ENCODE peak calls at places on chromosomes 12 and 14, in seven cellular contexts. T is RWPE1, U is A549, J is heart right ventricle, G is uterus, C is adrenal gland, Y is endothelial cell of umbilical vein. Q is an unnamed sample.

GRCh38 chr12:75960086-75960910 is 71.3 kb downstream of the PHLDA1 start:
- DNase-seq in T (no peak), J (no peak), U (no peak), C (no peak), G (no peak), Y (no peak), Q (no peak)

GRCh38 chr12:52739963-52740362 is 36.6 kb upstream of the KRT77 start:
- DNase-seq in J (no peak), U (no peak), Y (no peak), G (no peak), C (no peak), T (no peak), Q (no peak)

GRCh38 chr12:226401-226800 is 12.4 kb upstream of the SLC6A12 start:
- DNase-seq in Y (no peak), J (no peak), T (no peak), G (no peak), U (no peak), C (no peak), Q (peak; percentile 68)

GRCh38 chr12:110543252-110543959 is 39.7 kb downstream of the PPTC7 start:
- DNase-seq in T (peak; percentile 72), C (peak; percentile 94), U (no peak), G (peak; percentile 96), Y (peak; percentile 88), J (peak; percentile 71), Q (peak; percentile 89)

GRCh38 chr12:57844725-57845477 is 1.6 kb downstream of the CTDSP2 start:
- DNase-seq in J (peak; percentile 69), G (peak; percentile 86), C (peak; percentile 93), U (peak; percentile 82), Y (no peak), T (peak; percentile 80), Q (peak; percentile 96)

GRCh38 chr12:119758695-119759094 is 90.8 kb downstream of the PRKAB1 start:
- DNase-seq in T (no peak), Y (no peak), G (no peak), C (no peak), J (no peak), U (no peak), Q (no peak)

GRCh38 chr12:2877959-2878732 is 1.1 kb downstream of the RHNO1 start:
- DNase-seq in U (no peak), Y (peak; percentile 42), T (no peak), J (no peak), G (no peak), C (no peak), Q (no peak)

GRCh38 chr12:124906606-124907261 is 7.7 kb downstream of the UBC start:
- DNase-seq in T (peak; percentile 79), Y (peak; percentile 95), G (peak; percentile 95), J (peak; percentile 58), C (peak; percentile 92), U (peak; percentile 96), Q (no peak)

GRCh38 chr14:104677506-104678332 is 11.7 kb upstream of the INF2 start:
- DNase-seq in G (peak; percentile 76), J (peak; percentile 82), C (peak; percentile 84), Y (peak; percentile 92), U (peak; percentile 85), T (peak; percentile 36), Q (peak; percentile 85)

GRCh38 chr12:121786441-121786825 is 7.1 kb downstream of the RHOF start:
- DNase-seq in J (no peak), C (peak; percentile 96), Y (peak; percentile 42), U (peak; percentile 97), T (peak; percentile 89), G (peak; percentile 71), Q (no peak)

GRCh38 chr14:70698288-70698687 is 56.6 kb downstream of the TTC9 start:
- DNase-seq in Y (no peak), G (no peak), C (peak; percentile 12), T (peak; percentile 59), U (peak; percentile 56), J (no peak), Q (no peak)

GRCh38 chr14:34693228-34693939 is 21.0 kb downstream of the CFL2 start:
- DNase-seq in T (no peak), G (no peak), Y (no peak), U (peak; percentile 83), C (peak; percentile 35), J (no peak), Q (no peak)

GRCh38 chr14:75234173-75234855 is 44.3 kb upstream of the FOS start:
- DNase-seq in G (no peak), J (peak; percentile 47), C (peak; percentile 55), T (peak; percentile 34), Y (peak; percentile 92), U (peak; percentile 51), Q (peak; percentile 83)

GRCh38 chr12:101854747-101855146 is 22.6 kb upstream of the DRAM1 start:
- DNase-seq in Y (no peak), J (no peak), T (no peak), G (no peak), C (no peak), U (no peak), Q (no peak)

GRCh38 chr14:42736408-42736807 is 1129.7 kb downstream of the LRFN5 start:
- DNase-seq in C (no peak), U (no peak), T (no peak), Y (no peak), G (no peak), J (no peak), Q (no peak)

GRCh38 chr12:10362325-10362724 is 27.5 kb downstream of the KLRK1 start:
- DNase-seq in J (no peak), U (no peak), C (no peak), Y (no peak), G (no peak), T (no peak), Q (no peak)

GRCh38 chr14:64388533-64389243 is 535 bp downstream of the MTHFD1 start:
- DNase-seq in U (no peak), Y (no peak), C (peak; percentile 39), T (peak; percentile 36), G (peak; percentile 42), J (peak; percentile 40), Q (no peak)

GRCh38 chr12:117686911-117687377 is 281.8 kb downstream of the KSR2 start:
- DNase-seq in U (peak; percentile 90), T (peak; percentile 56), J (no peak), Y (peak; percentile 95), C (peak; percentile 23), G (no peak), Q (no peak)

GRCh38 chr12:50167026-50167742 is at the start of gene CERS5:
- DNase-seq in U (peak; percentile 99), G (peak; percentile 99), Y (peak; percentile 99), T (peak; percentile 98), C (peak; percentile 99), J (peak; percentile 99), Q (peak; percentile 99)
- TF ChIP-seq CTCF in U (no peak), G (peak; percentile 31), Y (no peak), T (no peak), C (no peak), J (peak; percentile 41), Q (no peak)

GRCh38 chr12:93884794-93885460 is 207.8 kb downstream of the CRADD start:
- DNase-seq in Y (no peak), T (no peak), U (peak; percentile 43), C (no peak), G (no peak), J (no peak), Q (no peak)
- H3K27ac ChIP-seq in Y (no peak overlapping the region), T (no peak overlapping the region), U (peak overlapping the region; percentile 47), C (no peak overlapping the region), G (no peak overlapping the region), J (no peak overlapping the region), Q (no peak overlapping the region)

GRCh38 chr14:22821193-22822016 is 6.2 kb upstream of the SLC7A7 start:
- DNase-seq in J (no peak), G (no peak), T (no peak), C (no peak), Y (no peak), U (peak; percentile 87), Q (no peak)

GRCh38 chr14:22820731-22821130 is 5.5 kb upstream of the SLC7A7 start:
- DNase-seq in U (peak; percentile 28), C (no peak), Y (no peak), J (no peak), G (no peak), T (peak; percentile 71), Q (no peak)

GRCh38 chr14:22824711-22825359 is 4.9 kb upstream of the MRPL52 start:
- DNase-seq in C (no peak), Y (peak; percentile 89), U (peak; percentile 81), G (peak; percentile 81), T (peak; percentile 80), J (no peak), Q (no peak)

GRCh38 chr14:22822017-22822618 is 6.9 kb upstream of the SLC7A7 start:
- DNase-seq in U (no peak), T (no peak), G (peak; percentile 35), J (no peak), C (no peak), Y (no peak), Q (no peak)

GRCh38 chr14:22822619-22823551 is 6.8 kb upstream of the MRPL52 start:
- DNase-seq in C (peak; percentile 66), T (no peak), Y (peak; percentile 91), G (peak; percentile 86), U (peak; percentile 83), J (peak; percentile 82), Q (peak; percentile 88)
- TF ChIP-seq CTCF in C (peak; percentile 80), T (peak; percentile 76), Y (peak; percentile 86), G (peak; percentile 86), U (peak; percentile 85), J (peak; percentile 92), Q (peak; percentile 86)

GRCh38 chr14:67764496-67764895 is 51.9 kb downstream of the ZFYVE26 start:
- DNase-seq in J (no peak), Y (no peak), T (no peak), C (no peak), U (peak; percentile 7), G (no peak), Q (no peak)
- H3K27ac ChIP-seq in J (no peak overlapping the region), Y (no peak overlapping the region), T (no peak overlapping the region), C (no peak overlapping the region), U (no peak overlapping the region), G (no peak overlapping the region), Q (no peak overlapping the region)

GRCh38 chr14:31271648-31272047 is 64.1 kb upstream of the HECTD1 start:
- DNase-seq in J (no peak), C (no peak), U (no peak), T (no peak), G (no peak), Y (no peak), Q (no peak)

GRCh38 chr14:31269599-31270195 is 62.1 kb upstream of the HECTD1 start:
- DNase-seq in G (no peak), T (no peak), J (no peak), C (no peak), U (no peak), Y (no peak), Q (no peak)

GRCh38 chr14:31266437-31267331 is 59.1 kb upstream of the HECTD1 start:
- DNase-seq in T (no peak), J (no peak), U (no peak), C (no peak), Y (no peak), G (no peak), Q (no peak)

GRCh38 chr14:31268216-31268615 is 60.6 kb upstream of the HECTD1 start:
- DNase-seq in T (no peak), J (no peak), C (no peak), Y (no peak), G (no peak), U (no peak), Q (no peak)

GRCh38 chr14:31270196-31270772 is 62.7 kb upstream of the HECTD1 start:
- DNase-seq in C (no peak), T (no peak), J (no peak), U (peak; percentile 53), Y (no peak), G (no peak), Q (no peak)
- TF ChIP-seq CTCF in C (no peak), T (no peak), J (peak; percentile 15), U (peak; percentile 14), Y (no peak), G (no peak), Q (no peak)

GRCh38 chr12:11701398-11701797 is 51.9 kb downstream of the ETV6 start:
- DNase-seq in Y (peak; percentile 33), C (no peak), T (no peak), U (no peak), G (no peak), J (no peak), Q (no peak)
- H3K27ac ChIP-seq in Y (peak overlapping the region; percentile 16), C (no peak overlapping the region), T (no peak overlapping the region), U (no peak overlapping the region), G (peak overlapping the region; percentile 10), J (peak overlapping the region; percentile 39), Q (peak overlapping the region; percentile 32)

Q was measured in coronary artery.